ENCODE peak calls at places on chromosomes 13 and 19, in four cellular contexts. V is mucosa of descending colon, G is foreskin fibroblast, K is AG10803. D is an unnamed sample.

GRCh38 chr19:40598918-40599307 is 2.3 kb upstream of the LTBP4 start:
- DNase-seq in V (no peak), G (no peak), K (no peak), D (no peak)

GRCh38 chr13:99083976-99084375 is 106.1 kb upstream of the DOCK9 start:
- DNase-seq in V (no peak), G (no peak), K (no peak), D (no peak)

GRCh38 chr13:26230703-26231102 is 8.6 kb upstream of the RNF6 start:
- DNase-seq in V (no peak), G (no peak), K (no peak), D (no peak)

GRCh38 chr19:40229484-40229883 is 3.0 kb upstream of the CCNP start:
- DNase-seq in V (no peak), G (peak; percentile 35), K (peak; percentile 12), D (peak; percentile 37)

GRCh38 chr19:1945899-1946298 is 4.9 kb downstream of the CSNK1G2 start:
- DNase-seq in V (peak; percentile 67), G (no peak), K (peak; percentile 33), D (no peak)

GRCh38 chr19:41945135-41945766 is 13.9 kb downstream of the RABAC1 start:
- DNase-seq in V (peak; percentile 67), G (no peak), K (no peak), D (no peak)

GRCh38 chr13:80118099-80118498 is 222.8 kb downstream of the SPRY2 start:
- DNase-seq in V (no peak), G (no peak), K (no peak), D (no peak)

GRCh38 chr19:19538077-19538764 is at the start of gene CILP2:
- DNase-seq in V (peak; percentile 65), G (no peak), K (no peak), D (no peak)

GRCh38 chr19:45376045-45376724 is 5.8 kb upstream of the ERCC2 start:
- DNase-seq in V (no peak), G (peak; percentile 89), K (peak; percentile 99), D (peak; percentile 98)

GRCh38 chr13:27621116-27621365 is 651 bp upstream of the POLR1D start:
- DNase-seq in V (no peak), G (no peak), K (no peak), D (peak; percentile 41)

GRCh38 chr13:58190578-58190977 is 559.0 kb downstream of the PCDH17 start:
- DNase-seq in V (no peak), G (no peak), K (no peak), D (no peak)

GRCh38 chr19:51552996-51553725 is 17.9 kb upstream of the ZNF175 start:
- DNase-seq in V (peak; percentile 74), G (peak; percentile 29), K (peak; percentile 46), D (peak; percentile 67)

GRCh38 chr19:6373813-6374108 is 1.2 kb downstream of the ALKBH7 start:
- DNase-seq in V (no peak), G (no peak), K (no peak), D (no peak)

GRCh38 chr13:51435002-51435578 is 17.7 kb downstream of the INTS6 start:
- DNase-seq in V (no peak), G (no peak), K (peak; percentile 20), D (peak; percentile 62)

GRCh38 chr19:11140896-11141295 is 14.7 kb downstream of the SPC24 start:
- DNase-seq in V (no peak), G (no peak), K (no peak), D (no peak)

GRCh38 chr19:7618771-7619510 is 10.4 kb downstream of the XAB2 start:
- DNase-seq in V (peak; percentile 82), G (no peak), K (no peak), D (peak; percentile 5)

GRCh38 chr13:110136660-110137585 is 170.0 kb downstream of the COL4A1 start:
- DNase-seq in V (no peak), G (no peak), K (no peak), D (no peak)

GRCh38 chr19:14901675-14902260 is 15.8 kb upstream of the OR7A17 start:
- DNase-seq in V (no peak), G (no peak), K (no peak), D (peak; percentile 1)

GRCh38 chr13:33016414-33017409 is at the start of gene KL:
- DNase-seq in V (peak; percentile 61), G (no peak), K (no peak), D (no peak)

DNA sequence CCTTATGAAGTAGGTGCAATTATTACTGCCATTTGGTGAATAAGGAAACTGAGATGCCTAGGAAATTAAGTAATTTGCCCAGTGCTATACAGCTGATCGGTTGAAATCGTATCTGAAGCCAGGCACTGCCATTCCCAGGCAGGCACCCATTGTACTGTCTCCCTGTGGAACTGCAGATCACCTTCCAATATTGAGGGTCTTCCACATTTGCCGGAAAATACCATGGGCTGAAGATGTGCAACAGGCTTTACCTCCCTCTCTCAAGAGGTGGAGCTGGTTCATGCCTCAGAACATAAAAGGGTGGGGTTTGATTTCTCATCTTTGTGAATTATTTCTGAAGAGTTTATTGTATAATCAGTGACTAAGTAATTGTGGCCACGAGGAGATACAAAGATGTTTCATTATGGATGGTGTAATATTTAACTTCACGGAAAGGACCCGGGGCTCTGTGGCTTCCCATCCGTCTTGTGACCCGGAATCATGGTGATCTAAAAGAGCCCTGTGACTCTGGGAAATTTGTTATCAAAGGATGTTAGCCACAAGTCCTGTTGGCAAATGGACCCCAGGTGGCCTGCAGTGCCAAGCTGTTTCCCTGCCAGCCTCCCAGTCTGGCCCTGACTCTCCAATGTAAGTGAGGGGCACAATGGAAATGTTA is 230.4 kb downstream of the LACC1 start:
- DNase-seq in V (peak; percentile 53), G (no peak), K (no peak), D (no peak)
- TF ChIP-seq CTCF in V (no peak), G (no peak), K (no peak), D (no peak)

DNA sequence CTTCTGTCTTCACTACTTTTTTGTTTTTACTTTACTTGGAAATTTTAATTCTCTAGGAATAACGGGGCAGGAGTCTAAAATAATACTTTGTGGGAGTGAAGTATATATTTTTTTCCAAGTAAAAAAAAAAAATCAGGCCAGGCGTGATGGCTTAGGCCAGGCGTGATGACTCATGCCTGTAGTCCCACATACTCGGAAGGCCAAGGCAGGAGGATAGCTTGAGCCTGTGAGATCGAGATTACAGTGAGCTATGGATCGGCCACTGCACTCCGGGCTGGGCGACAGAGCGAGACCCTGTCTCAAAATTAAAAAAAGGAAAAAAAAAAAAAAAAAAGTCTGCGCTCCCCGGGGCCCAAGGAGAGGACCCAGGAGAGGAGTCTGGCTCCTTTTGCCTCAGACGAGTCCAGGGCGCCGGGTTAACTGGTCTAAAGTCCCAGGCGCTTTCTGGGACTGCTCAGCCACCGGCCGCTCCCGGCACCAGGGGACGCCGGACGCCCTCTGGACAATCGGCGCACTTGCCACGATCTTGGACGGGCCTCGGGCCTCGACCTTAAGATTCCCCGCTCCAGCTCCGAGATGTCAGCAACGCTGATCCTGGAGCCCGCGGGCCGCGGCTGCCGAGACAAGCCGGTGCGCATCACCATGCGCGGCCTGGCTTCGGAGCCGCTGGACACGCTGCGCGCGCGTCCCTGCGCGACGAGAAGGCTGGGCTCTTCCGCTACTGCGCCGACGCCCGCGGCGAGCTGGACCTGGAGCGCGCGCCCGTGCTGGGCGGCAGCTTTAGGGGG is 2.7 kb upstream of the ZFP82 start:
- DNase-seq in V (peak; percentile 26), G (peak; percentile 37), K (peak; percentile 40), D (peak; percentile 28)
- H3K4me3 ChIP-seq in V (no peak overlapping the region), G (peak overlapping the region; percentile 45), K (peak overlapping the region; percentile 51), D (peak overlapping the region; percentile 48)

GRCh38 chr19:43506629-43507028 is 2.1 kb upstream of the PHLDB3 start:
- DNase-seq in V (no peak), G (no peak), K (no peak), D (no peak)

GRCh38 chr19:43505186-43505456 is 575 bp upstream of the PHLDB3 start:
- DNase-seq in V (no peak), G (no peak), K (no peak), D (no peak)

GRCh38 chr19:43505941-43506340 is 1.4 kb upstream of the PHLDB3 start:
- DNase-seq in V (no peak), G (no peak), K (no peak), D (no peak)

GRCh38 chr19:43503501-43504425 is 783 bp downstream of the PHLDB3 start:
- DNase-seq in V (peak; percentile 98), G (peak; percentile 87), K (peak; percentile 84), D (peak; percentile 82)

DNA sequence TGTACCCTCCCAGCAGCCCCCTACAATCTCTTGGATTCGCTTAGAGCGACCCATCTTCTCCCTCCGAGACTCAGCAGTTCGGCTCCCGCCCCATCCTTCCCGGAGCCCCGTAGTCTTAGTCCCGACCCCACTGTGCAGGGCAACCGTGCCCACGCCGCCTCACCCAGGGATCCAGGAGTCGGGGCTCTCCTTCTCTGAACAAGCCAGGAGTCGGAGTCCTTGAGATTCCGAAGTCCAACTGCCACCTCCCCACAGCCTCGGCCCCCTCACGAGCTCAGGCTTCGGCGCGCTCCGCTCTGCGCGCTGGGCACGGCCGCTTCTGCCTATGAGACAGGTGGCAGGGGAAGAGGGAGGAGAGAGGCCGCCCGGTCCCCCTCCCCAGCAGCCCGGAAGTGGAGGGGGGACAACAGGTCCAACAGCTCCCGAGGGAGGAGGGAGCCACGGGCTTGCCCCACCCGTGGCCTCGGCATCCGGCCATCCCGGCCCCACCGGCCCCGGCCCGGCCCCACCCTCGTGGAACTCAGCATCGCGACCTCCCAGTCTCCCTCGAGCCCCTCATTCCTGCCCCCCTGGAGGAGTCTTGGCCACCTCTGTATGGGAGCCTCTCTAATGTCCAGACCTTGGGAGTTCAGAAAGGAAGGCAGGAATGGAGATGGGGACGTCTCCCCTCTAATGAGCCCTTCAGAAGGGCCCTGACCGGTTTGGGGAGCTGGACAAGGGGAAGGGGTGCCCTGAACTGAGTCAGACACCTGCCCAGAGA is at the start of gene PHLDB3:
- DNase-seq in V (peak; percentile 79), G (no peak), K (peak; percentile 12), D (no peak)
- TF ChIP-seq CTCF in V (no peak), G (no peak), K (no peak), D (no peak)

GRCh38 chr19:58553799-58554493 is 959 bp downstream of the CHMP2A start:
- DNase-seq in V (peak; percentile 41), G (no peak), K (no peak), D (no peak)
- H3K4me3 ChIP-seq in V (peak overlapping the region; percentile 62), G (peak overlapping the region; percentile 73), K (peak overlapping the region; percentile 94), D (peak overlapping the region; percentile 78)

GRCh38 chr19:29873024-29873800 is 61.4 kb downstream of the CCNE1 start:
- DNase-seq in V (peak; percentile 68), G (no peak), K (peak; percentile 20), D (no peak)
- TF ChIP-seq CTCF in V (peak; percentile 82), G (peak; percentile 56), K (peak; percentile 47), D (peak; percentile 63)

D was measured in fibroblast of the aortic adventitia.